ENCODE peak calls at places on chromosomes 6 and 20, in eight cellular contexts. Z is AG09309; N is fibroblast of mammary gland; P is heart left ventricle; F is AG04450; E is lower lobe of right lung; Y is testis; W is CD8-positive, alpha-beta T cell. X is an unnamed sample.
A peak's percentile ranks its signal among the peaks of the same experiment; 100 is the strongest.

GRCh38 chr6:3965071-3965718 is 113.7 kb downstream of the FAM217A start:
- DNase-seq in Z (no peak), Y (no peak), W (no peak), E (no peak), P (no peak), N (peak; percentile 25), F (no peak), X (no peak)

GRCh38 chr20:51132286-51132810 is 109.4 kb upstream of the KCNG1 start:
- DNase-seq in N (peak; percentile 14), P (no peak), Y (no peak), F (no peak), W (no peak), E (no peak), Z (no peak), X (no peak)

GRCh38 chr20:59064214-59064722 is 21.7 kb upstream of the PRELID3B start:
- DNase-seq in P (no peak), E (no peak), N (no peak), W (no peak), Y (no peak), Z (no peak), F (no peak), X (no peak)

GRCh38 chr20:44187763-44188709 is 1.0 kb upstream of the JPH2 start:
- DNase-seq in P (no peak), N (no peak), E (no peak), Z (no peak), W (no peak), F (no peak), Y (no peak), X (no peak)

GRCh38 chr6:10451828-10452509 is 37.1 kb upstream of the TFAP2A start:
- DNase-seq in Z (peak; percentile 82), F (peak; percentile 10), N (peak; percentile 30), W (no peak), E (peak; percentile 89), P (no peak), Y (peak; percentile 35), X (peak; percentile 100)

GRCh38 chr6:152380993-152381898 is 255.9 kb downstream of the SYNE1 start:
- DNase-seq in E (peak; percentile 74), W (no peak), Z (peak; percentile 91), P (peak; percentile 78), F (peak; percentile 88), N (peak; percentile 95), Y (peak; percentile 65), X (peak; percentile 83)

GRCh38 chr6:111428803-111429202 is 54.2 kb downstream of the REV3L start:
- DNase-seq in P (no peak), Z (no peak), E (no peak), W (no peak), F (no peak), Y (no peak), N (no peak), X (no peak)

GRCh38 chr6:2807342-2808090 is 34.1 kb downstream of the SERPINB1 start:
- DNase-seq in F (no peak), Y (no peak), P (no peak), E (no peak), Z (no peak), N (no peak), W (no peak), X (no peak)

GRCh38 chr6:113654396-113654795 is 202.7 kb upstream of the MARCKS start:
- DNase-seq in Z (no peak), F (no peak), P (no peak), W (no peak), N (peak; percentile 34), Y (peak; percentile 19), E (peak; percentile 89), X (peak; percentile 87)

GRCh38 chr6:22401206-22401605 is 104.4 kb upstream of the PRL start:
- DNase-seq in N (peak; percentile 40), Z (no peak), E (no peak), P (no peak), F (no peak), Y (no peak), W (no peak), X (no peak)

GRCh38 chr6:14925025-14925595 is 320.8 kb upstream of the JARID2 start:
- DNase-seq in Z (no peak), W (no peak), E (no peak), P (no peak), F (no peak), Y (no peak), N (no peak), X (no peak)

GRCh38 chr6:27318973-27319372 is 6.9 kb upstream of the POM121L2 start:
- DNase-seq in P (no peak), F (no peak), W (no peak), E (no peak), Z (no peak), Y (no peak), N (no peak), X (no peak)

GRCh38 chr20:58213112-58213511 is 15.3 kb downstream of the ANKRD60 start:
- DNase-seq in P (no peak), Y (no peak), E (no peak), F (no peak), N (no peak), Z (no peak), W (no peak), X (no peak)

GRCh38 chr6:19994909-19995308 is 157.7 kb downstream of the ID4 start:
- DNase-seq in P (no peak), N (no peak), E (no peak), W (no peak), Y (no peak), F (no peak), Z (no peak), X (no peak)

GRCh38 chr20:2942439-2942838 is 69.2 kb downstream of the PTPRA start:
- DNase-seq in W (no peak), Z (no peak), F (no peak), Y (peak; percentile 54), P (no peak), N (peak; percentile 39), E (no peak), X (no peak)

GRCh38 chr20:36262440-36262839 is 26.2 kb downstream of the AAR2 start:
- DNase-seq in P (no peak), N (no peak), W (no peak), Y (no peak), F (no peak), E (no peak), Z (no peak), X (no peak)

GRCh38 chr6:5073992-5074391 is 11.1 kb upstream of the PPP1R3G start:
- DNase-seq in P (no peak), E (no peak), F (no peak), N (no peak), W (no peak), Y (no peak), Z (no peak), X (no peak)

GRCh38 chr6:166862287-166862977 is 93.9 kb downstream of the RNASET2 start:
- DNase-seq in N (no peak), Z (no peak), Y (peak; percentile 33), F (no peak), W (peak; percentile 20), E (no peak), P (peak; percentile 69), X (no peak)

GRCh38 chr6:137805622-137806021 is 61.4 kb upstream of the TNFAIP3 start:
- DNase-seq in W (no peak), Y (peak; percentile 62), Z (no peak), N (no peak), E (no peak), P (peak; percentile 63), F (no peak), X (no peak)

GRCh38 chr6:29752451-29753308 is 29.4 kb downstream of the HLA-F start:
- DNase-seq in N (peak; percentile 91), Z (peak; percentile 56), Y (peak; percentile 94), P (peak; percentile 93), F (peak; percentile 50), W (peak; percentile 85), E (peak; percentile 94), X (peak; percentile 31)

GRCh38 chr6:25504661-25505060 is 147.4 kb upstream of the SCGN start:
- DNase-seq in Y (no peak), F (no peak), W (no peak), N (peak; percentile 79), E (no peak), P (no peak), Z (no peak), X (no peak)

GRCh38 chr20:10061641-10062040 is 26.9 kb downstream of the ANKEF1 start:
- DNase-seq in E (no peak), W (no peak), Y (no peak), P (no peak), N (no peak), F (no peak), Z (no peak), X (no peak)

GRCh38 chr6:156774872-156775405 is 2.2 kb upstream of the ARID1B start:
- DNase-seq in Z (no peak), E (no peak), N (peak; percentile 26), W (no peak), P (no peak), F (no peak), Y (no peak), X (no peak)
- TF ChIP-seq CTCF in Z (no peak), E (no peak), N (peak; percentile 3), W (no peak), P (no peak), F (no peak), Y (no peak), X (no peak)

DNA sequence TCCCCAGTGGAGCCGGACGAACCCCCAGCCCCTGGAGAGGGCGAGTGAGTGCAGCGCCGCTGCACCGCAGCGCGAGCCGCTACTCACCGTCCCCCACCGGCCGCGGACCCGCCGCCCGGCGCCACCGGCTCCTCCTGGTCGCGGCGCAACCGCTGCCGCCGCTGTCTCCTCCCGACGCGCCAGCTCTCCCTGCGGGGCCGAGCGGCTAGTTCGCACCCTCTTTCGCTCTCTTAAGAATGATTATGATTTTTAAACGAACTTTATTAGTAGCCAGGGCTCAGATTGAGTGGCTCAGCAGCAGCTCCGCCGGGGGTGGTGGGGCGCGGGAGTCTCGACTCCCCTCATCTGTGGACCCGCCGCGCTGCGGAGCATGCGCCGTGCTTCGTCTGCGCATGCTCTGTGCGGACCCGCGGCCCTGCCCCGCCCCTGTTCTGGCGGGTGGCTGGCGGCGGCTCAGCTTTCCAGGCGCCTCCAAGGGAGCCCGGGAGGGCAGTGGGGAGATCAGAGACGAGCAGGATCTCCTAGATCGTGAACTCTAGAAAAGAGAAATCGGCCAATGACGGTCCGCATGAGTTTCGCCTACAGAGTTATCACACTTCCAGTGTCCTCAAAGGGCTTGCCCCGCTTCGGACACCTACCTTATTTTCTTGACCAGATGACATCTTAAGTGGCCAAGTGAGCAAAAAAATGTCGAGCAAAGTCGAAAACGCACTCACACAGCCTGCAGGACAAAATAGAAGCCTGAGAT is at the start of gene RAB23:
- DNase-seq in N (peak; percentile 74), F (peak; percentile 63), W (peak; percentile 83), E (peak; percentile 83), P (peak; percentile 94), Y (peak; percentile 83), Z (no peak), X (no peak)
- H3K4me3 ChIP-seq in N (peak within 1 kb of the TSS; percentile 92), F (peak within 1 kb of the TSS; percentile 86), W (peak within 1 kb of the TSS; percentile 94), E (peak within 1 kb of the TSS; percentile 92), P (peak within 1 kb of the TSS; percentile 89), Y (peak within 1 kb of the TSS; percentile 91), Z (peak within 1 kb of the TSS; percentile 98), X (peak within 1 kb of the TSS; percentile 91)

DNA sequence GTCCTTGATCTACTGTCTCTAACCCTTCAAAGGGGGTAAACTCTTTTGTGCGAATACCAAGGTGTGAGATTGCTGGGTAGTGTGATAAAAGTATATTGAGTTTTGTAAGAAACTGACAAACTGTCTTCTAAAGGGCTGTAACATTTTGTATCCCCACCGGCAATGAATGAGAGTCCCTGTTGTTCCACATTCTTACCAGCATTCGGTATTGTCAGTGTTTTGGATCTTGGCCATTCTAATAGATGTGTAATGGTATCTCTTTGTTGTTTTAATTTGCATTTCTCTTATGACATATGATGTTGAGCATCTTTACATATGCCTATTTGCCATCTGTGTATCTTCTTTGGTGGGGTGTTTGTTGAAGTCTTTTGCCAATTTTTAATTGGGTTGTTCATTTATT is 1090.7 kb downstream of the KIF16B start:
- DNase-seq in E (no peak), W (no peak), N (no peak), F (no peak), P (no peak), Y (no peak), Z (no peak), X (no peak)
- TF ChIP-seq CTCF in E (no peak), W (no peak), N (no peak), F (peak; percentile 3), P (no peak), Y (no peak), Z (no peak), X (no peak)

GRCh38 chr6:1382883-1383728 is 6.3 kb upstream of the FOXF2 start:
- DNase-seq in Z (no peak), P (no peak), N (no peak), F (no peak), W (no peak), Y (no peak), E (no peak), X (no peak)
- H3K4me3 ChIP-seq in Z (no peak overlapping the region), P (no peak overlapping the region), N (no peak overlapping the region), F (no peak overlapping the region), W (no peak overlapping the region), Y (no peak overlapping the region), E (peak overlapping the region; percentile 19), X (no peak overlapping the region)